ENCODE peak calls at places on chromosome X, in six cellular contexts. One of them, this sample, is unnamed.

GRCh38 chrX:119190736-119191282 is 45.3 kb upstream of the PGRMC1 start:
- DNase-seq in effector memory CD4-positive, alpha-beta T cell: no peak
- DNase-seq in GM12865: no peak
- DNase-seq in ACHN: no peak
- DNase-seq in T-helper 22 cell: no peak
- DNase-seq in left colon: no peak
- DNase-seq in this sample: no peak

GRCh38 chrX:150940844-150941495 is 42.2 kb upstream of the HMGB3 start:
- DNase-seq in T-helper 22 cell: no peak
- DNase-seq in ACHN: no peak
- DNase-seq in left colon: no peak
- DNase-seq in GM12865: no peak
- DNase-seq in effector memory CD4-positive, alpha-beta T cell: no peak
- DNase-seq in this sample: no peak

GRCh38 chrX:72201836-72202536 is 20.4 kb downstream of the PIN4 start:
- DNase-seq in GM12865: no peak
- DNase-seq in T-helper 22 cell: no peak
- DNase-seq in effector memory CD4-positive, alpha-beta T cell: no peak
- DNase-seq in left colon: no peak
- DNase-seq in ACHN: peak; percentile 67
- DNase-seq in this sample: peak; percentile 16

GRCh38 chrX:54747713-54748393 is 50.2 kb downstream of the ITIH6 start:
- DNase-seq in T-helper 22 cell: no peak
- DNase-seq in effector memory CD4-positive, alpha-beta T cell: no peak
- DNase-seq in left colon: no peak
- DNase-seq in GM12865: peak; percentile 16
- DNase-seq in ACHN: no peak
- DNase-seq in this sample: no peak

GRCh38 chrX:107676559-107677378 is 48.5 kb downstream of the PRPS1 start:
- DNase-seq in T-helper 22 cell: peak; percentile 22
- DNase-seq in left colon: peak; percentile 90
- DNase-seq in effector memory CD4-positive, alpha-beta T cell: peak; percentile 32
- DNase-seq in ACHN: peak; percentile 77
- DNase-seq in GM12865: no peak
- DNase-seq in this sample: peak; percentile 61

GRCh38 chrX:103779156-103779555 is 2.5 kb downstream of the PLP1 start:
- DNase-seq in effector memory CD4-positive, alpha-beta T cell: no peak
- DNase-seq in T-helper 22 cell: no peak
- DNase-seq in left colon: no peak
- DNase-seq in ACHN: no peak
- DNase-seq in GM12865: no peak
- DNase-seq in this sample: no peak

GRCh38 chrX:115966920-115967319 is 203.6 kb upstream of the AGTR2 start:
- DNase-seq in effector memory CD4-positive, alpha-beta T cell: no peak
- DNase-seq in GM12865: no peak
- DNase-seq in left colon: no peak
- DNase-seq in ACHN: no peak
- DNase-seq in T-helper 22 cell: no peak
- DNase-seq in this sample: no peak

GRCh38 chrX:31124536-31124935 is 52.7 kb upstream of the FTHL17 start:
- DNase-seq in T-helper 22 cell: no peak
- DNase-seq in ACHN: no peak
- DNase-seq in effector memory CD4-positive, alpha-beta T cell: no peak
- DNase-seq in GM12865: no peak
- DNase-seq in left colon: no peak
- DNase-seq in this sample: no peak

GRCh38 chrX:136041254-136041812 is 56.1 kb downstream of the SLC9A6 start:
- DNase-seq in effector memory CD4-positive, alpha-beta T cell: no peak
- DNase-seq in left colon: no peak
- DNase-seq in ACHN: no peak
- DNase-seq in GM12865: no peak
- DNase-seq in T-helper 22 cell: no peak
- DNase-seq in this sample: no peak

GRCh38 chrX:23854945-23855344 is 52.8 kb downstream of the APOO start:
- DNase-seq in GM12865: no peak
- DNase-seq in ACHN: no peak
- DNase-seq in T-helper 22 cell: no peak
- DNase-seq in left colon: no peak
- DNase-seq in effector memory CD4-positive, alpha-beta T cell: no peak
- DNase-seq in this sample: no peak

GRCh38 chrX:131288188-131288587 is 918 bp downstream of the IGSF1 start:
- DNase-seq in left colon: no peak
- DNase-seq in effector memory CD4-positive, alpha-beta T cell: no peak
- DNase-seq in ACHN: no peak
- DNase-seq in GM12865: no peak
- DNase-seq in T-helper 22 cell: no peak
- DNase-seq in this sample: no peak

This sample was measured in AG09319.